ENCODE peak calls at places on chromosomes 5 and 9, in ten cellular contexts. W is A549, O is stomach, I is uterus, J is endothelial cell of umbilical vein, P is heart left ventricle, G is H1, T is esophagus muscularis mucosa, Q is Peyer's patch, X is ovary. V is an unnamed sample.

GRCh38 chr5:33701251-33701650 is 190.5 kb downstream of the ADAMTS12 start:
- DNase-seq in W (no peak), O (no peak), I (no peak), J (no peak), P (no peak), G (no peak), T (no peak), Q (no peak), X (no peak), V (no peak)

GRCh38 chr9:78541868-78542267 is 244.9 kb downstream of the PSAT1 start:
- DNase-seq in W (no peak), O (no peak), I (no peak), J (no peak), P (no peak), G (no peak), T (no peak), Q (no peak), X (no peak), V (no peak)

GRCh38 chr9:23477908-23478307 is 348.1 kb downstream of the ELAVL2 start:
- DNase-seq in W (no peak), O (no peak), I (no peak), J (no peak), P (no peak), G (no peak), T (no peak), Q (no peak), X (no peak), V (no peak)

GRCh38 chr5:31186672-31187267 is 6.7 kb upstream of the CDH6 start:
- DNase-seq in W (peak), O (no peak), I (no peak), J (peak), P (no peak), G (no peak), T (no peak), Q (no peak), X (no peak), V (no peak)

GRCh38 chr5:10421841-10422691 is 19.6 kb upstream of the ROPN1L start:
- DNase-seq in W (no peak), O (no peak), I (no peak), J (peak), P (no peak), G (no peak), T (no peak), Q (no peak), X (no peak), V (no peak)

GRCh38 chr5:142529626-142530278 is 156.1 kb downstream of the FGF1 start:
- DNase-seq in W (peak), O (no peak), I (no peak), J (peak), P (no peak), G (no peak), T (no peak), Q (no peak), X (no peak), V (no peak)

GRCh38 chr9:18405240-18405639 is 68.7 kb upstream of the ADAMTSL1 start:
- DNase-seq in W (no peak), O (no peak), I (no peak), J (no peak), P (no peak), G (no peak), T (no peak), Q (no peak), X (no peak), V (no peak)

GRCh38 chr5:79707535-79707934 is 17.9 kb downstream of the CMYA5 start:
- DNase-seq in W (no peak), O (no peak), I (no peak), J (no peak), P (no peak), G (no peak), T (no peak), Q (no peak), X (no peak), V (no peak)

GRCh38 chr5:78887384-78888118 is 97.6 kb downstream of the ARSB start:
- DNase-seq in W (no peak), O (no peak), I (no peak), J (no peak), P (no peak), G (no peak), T (no peak), Q (no peak), X (no peak), V (no peak)

GRCh38 chr5:116557669-116558271 is 16.9 kb downstream of the SEMA6A start:
- DNase-seq in W (peak), O (no peak), I (no peak), J (peak), P (no peak), G (no peak), T (no peak), Q (no peak), X (no peak), V (no peak)

GRCh38 chr5:159825551-159826051 is 90.7 kb upstream of the ADRA1B start:
- DNase-seq in W (peak), O (peak), I (no peak), J (no peak), P (no peak), G (no peak), T (peak), Q (no peak), X (no peak), V (no peak)

GRCh38 chr5:158378931-158379330 is 520.0 kb upstream of the CLINT1 start:
- DNase-seq in W (no peak), O (no peak), I (no peak), J (no peak), P (no peak), G (no peak), T (no peak), Q (no peak), X (no peak), V (no peak)

GRCh38 chr5:87243161-87243877 is 24.4 kb upstream of the RASA1 start:
- DNase-seq in W (peak), O (no peak), I (no peak), J (peak), P (no peak), G (no peak), T (no peak), Q (no peak), X (no peak), V (no peak)

GRCh38 chr5:10259916-10260315 is 9.8 kb downstream of the CCT5 start:
- DNase-seq in W (no peak), O (no peak), I (no peak), J (no peak), P (no peak), G (no peak), T (no peak), Q (no peak), X (no peak), V (no peak)

GRCh38 chr9:113645224-113645971 is 181.9 kb downstream of the RGS3 start:
- DNase-seq in W (no peak), O (no peak), I (no peak), J (no peak), P (no peak), G (no peak), T (no peak), Q (peak), X (no peak), V (no peak)

GRCh38 chr5:141997358-141998006 is 15.3 kb downstream of the GNPDA1 start:
- DNase-seq in W (no peak), O (no peak), I (no peak), J (no peak), P (no peak), G (no peak), T (no peak), Q (no peak), X (no peak), V (no peak)

GRCh38 chr5:1057485-1057825 is 48.9 kb downstream of the NKD2 start:
- DNase-seq in W (no peak), O (no peak), I (no peak), J (no peak), P (no peak), G (no peak), T (no peak), Q (no peak), X (no peak), V (no peak)

GRCh38 chr5:128537306-128537998 is 593 bp downstream of the FBN2 start:
- DNase-seq in W (peak), O (no peak), I (peak), J (peak), P (peak), G (peak), T (no peak), Q (no peak), X (no peak), V (no peak)

GRCh38 chr5:92637247-92637646 is 943.8 kb downstream of the NR2F1-AS1 start:
- DNase-seq in W (no peak), O (no peak), I (no peak), J (no peak), P (no peak), G (no peak), T (no peak), Q (no peak), X (no peak), V (no peak)

GRCh38 chr9:95784318-95784717 is 91.2 kb upstream of the ERCC6L2 start:
- DNase-seq in W (no peak), O (no peak), I (no peak), J (no peak), P (no peak), G (no peak), T (no peak), Q (no peak), X (no peak), V (no peak)
- TF ChIP-seq POLR2A in W (no peak), O (no peak), I (no peak), J (no peak), P (no peak), G (no peak), T (no peak), Q (no peak), X (no peak), V (no peak)

DNA sequence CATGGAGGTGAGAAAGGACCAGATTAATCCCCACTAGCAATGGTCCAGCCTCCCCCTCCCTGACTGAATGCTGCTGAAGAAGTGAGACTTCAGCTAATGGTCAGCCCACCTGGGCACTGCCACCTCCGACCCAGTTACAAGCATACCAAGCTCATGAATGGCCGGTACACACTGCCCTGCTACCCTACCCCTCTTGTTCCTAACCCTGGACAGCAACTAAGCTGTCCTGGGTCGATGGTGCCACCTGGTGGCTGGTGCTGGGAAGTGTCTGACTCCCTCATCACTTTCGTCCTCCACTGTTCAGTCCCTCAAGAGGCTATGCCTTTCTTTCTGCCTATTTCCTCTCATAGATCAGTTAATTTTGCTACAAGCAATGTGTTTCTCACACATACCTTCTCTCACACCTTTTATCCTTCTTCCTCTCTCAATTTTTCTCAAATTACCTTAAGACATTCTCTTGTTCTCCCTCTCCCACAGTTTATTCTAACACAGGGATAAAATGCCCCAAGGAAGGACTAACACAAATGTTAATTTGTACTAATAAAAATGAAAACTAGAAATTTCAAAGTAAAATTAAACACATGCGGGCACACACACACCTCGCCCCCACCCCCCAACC is 42.4 kb downstream of the PAX5 start:
- DNase-seq in W (peak), O (peak), I (no peak), J (peak), P (no peak), G (peak), T (no peak), Q (no peak), X (no peak), V (no peak)
- TF ChIP-seq CTCF in W (peak), O (no peak), I (no peak), J (peak), P (peak), G (peak), T (no peak), Q (peak), X (no peak), V (no peak)

GRCh38 chr9:117334101-117334500 is 80.8 kb downstream of the ASTN2 start:
- DNase-seq in W (no peak), O (no peak), I (no peak), J (no peak), P (no peak), G (no peak), T (no peak), Q (no peak), X (no peak), V (no peak)
- TF ChIP-seq POLR2A in W (no peak), O (no peak), I (no peak), J (no peak), P (no peak), G (no peak), T (no peak), Q (no peak), X (no peak), V (no peak)

GRCh38 chr9:95773061-95773433 is 102.4 kb upstream of the ERCC6L2 start:
- DNase-seq in W (no peak), O (no peak), I (no peak), J (no peak), P (no peak), G (no peak), T (no peak), Q (no peak), X (no peak), V (no peak)

GRCh38 chr9:95771556-95772280 is 103.8 kb upstream of the ERCC6L2 start:
- DNase-seq in W (no peak), O (peak), I (peak), J (no peak), P (no peak), G (no peak), T (no peak), Q (no peak), X (peak), V (peak)

GRCh38 chr9:95769909-95770433 is 105.5 kb upstream of the ERCC6L2 start:
- DNase-seq in W (no peak), O (no peak), I (no peak), J (no peak), P (no peak), G (no peak), T (no peak), Q (no peak), X (no peak), V (peak)

GRCh38 chr9:95770653-95771131 is 104.8 kb upstream of the ERCC6L2 start:
- DNase-seq in W (no peak), O (no peak), I (no peak), J (no peak), P (no peak), G (peak), T (no peak), Q (no peak), X (no peak), V (no peak)

DNA sequence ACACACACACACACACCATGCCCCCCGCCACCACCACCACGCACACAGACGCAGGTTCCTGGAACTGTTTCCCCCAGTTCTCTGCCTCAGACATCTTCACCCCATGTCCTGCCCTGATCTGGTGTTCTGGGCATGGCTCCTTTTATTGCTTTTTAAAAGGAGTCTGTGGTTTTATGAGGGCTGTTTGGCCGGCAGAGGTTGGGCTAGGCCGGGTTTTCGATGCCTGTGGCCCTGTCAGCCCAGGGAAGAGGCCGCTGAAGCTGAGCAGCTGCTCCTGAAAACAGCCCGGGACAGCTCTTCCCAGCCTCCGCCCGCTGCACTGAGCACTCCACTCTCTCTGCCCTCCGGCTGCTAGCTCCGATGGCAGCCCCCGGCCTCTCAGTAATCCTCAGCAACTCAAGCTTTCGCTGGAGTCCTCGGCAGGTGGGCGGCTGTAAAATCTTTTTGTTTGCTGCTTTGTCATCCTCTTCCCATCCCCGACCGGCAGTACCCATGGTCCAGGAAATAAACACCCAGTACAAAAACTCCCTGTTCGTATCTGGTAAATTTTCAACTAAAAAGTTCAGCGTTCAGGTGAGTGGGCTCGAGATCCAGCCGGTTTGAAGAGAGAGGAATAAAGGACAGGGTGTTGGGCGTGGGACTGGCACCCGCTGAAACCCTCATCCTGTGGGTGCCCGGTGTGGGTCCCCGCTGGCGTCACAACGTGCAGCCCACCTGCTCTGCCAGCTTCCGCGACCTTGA is 103.0 kb upstream of the ERCC6L2 start:
- DNase-seq in W (no peak), O (no peak), I (peak), J (no peak), P (peak), G (peak), T (no peak), Q (peak), X (peak), V (no peak)
- TF ChIP-seq CTCF in W (no peak), O (no peak), I (no peak), J (no peak), P (no peak), G (no peak), T (no peak), Q (peak), X (no peak), V (no peak)

GRCh38 chr9:137458194-137459146 is 664 bp downstream of the NSMF start:
- DNase-seq in W (no peak), O (no peak), I (peak), J (no peak), P (peak), G (no peak), T (no peak), Q (peak), X (peak), V (peak)
- TF ChIP-seq POLR2A in W (no peak), O (no peak), I (no peak), J (no peak), P (no peak), G (no peak), T (no peak), Q (no peak), X (no peak), V (no peak)

DNA sequence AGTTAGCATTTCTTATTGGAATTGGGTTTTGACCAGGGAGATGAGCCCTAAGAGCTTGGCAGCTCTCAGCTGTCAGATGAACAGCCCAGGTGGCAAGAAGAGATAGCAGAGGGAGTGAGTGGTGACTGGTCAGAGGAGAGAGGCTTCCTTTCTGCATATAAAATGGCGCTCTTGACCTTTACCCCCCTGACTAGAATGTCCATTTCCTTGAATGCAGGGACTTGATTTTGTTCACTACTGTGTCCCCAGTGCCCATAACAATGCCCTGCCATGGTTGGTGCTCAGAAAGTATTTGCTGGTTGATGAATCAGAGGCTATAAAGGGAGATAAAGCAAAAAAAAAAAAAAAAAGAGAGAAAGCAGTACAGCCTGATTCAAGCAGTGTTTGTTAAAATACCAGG is 7.2 kb downstream of the CHMP5 start:
- DNase-seq in W (no peak), O (no peak), I (no peak), J (no peak), P (no peak), G (no peak), T (no peak), Q (peak), X (no peak), V (no peak)
- TF ChIP-seq CTCF in W (no peak), O (no peak), I (no peak), J (no peak), P (no peak), G (no peak), T (no peak), Q (no peak), X (no peak), V (no peak)

V was measured in lower leg skin.